ENCODE peak calls at places on chromosomes 16 and 17, in seven cellular contexts. One of them, this sample, is unnamed.

GRCh38 chr16:24635900-24636610 is 93.4 kb upstream of the TNRC6A start:
- DNase-seq in activated CD8-positive, alpha-beta T cell treated with anti-CD3 and anti-CD28 coated beads, Interleukin-2, amount 10 ng/mL, durations not matched to agents 7 days and 5 days: no peak
- DNase-seq in NAMALWA: no peak
- DNase-seq in SK-MEL-5: peak
- DNase-seq in neural crest cell: no peak
- DNase-seq in dorsolateral prefrontal cortex: peak
- DNase-seq in caudate nucleus: peak
- DNase-seq in this sample: no peak

GRCh38 chr16:5678371-5678770 is 580.8 kb upstream of the EEF2KMT start:
- DNase-seq in activated CD8-positive, alpha-beta T cell treated with anti-CD3 and anti-CD28 coated beads, Interleukin-2, amount 10 ng/mL, durations not matched to agents 7 days and 5 days: no peak
- DNase-seq in NAMALWA: no peak
- DNase-seq in SK-MEL-5: no peak
- DNase-seq in neural crest cell: peak
- DNase-seq in dorsolateral prefrontal cortex: no peak
- DNase-seq in caudate nucleus: no peak
- DNase-seq in this sample: no peak

GRCh38 chr16:62445909-62446308 is 409.7 kb upstream of the CDH8 start:
- DNase-seq in activated CD8-positive, alpha-beta T cell treated with anti-CD3 and anti-CD28 coated beads, Interleukin-2, amount 10 ng/mL, durations not matched to agents 7 days and 5 days: no peak
- DNase-seq in NAMALWA: no peak
- DNase-seq in SK-MEL-5: no peak
- DNase-seq in neural crest cell: no peak
- DNase-seq in dorsolateral prefrontal cortex: no peak
- DNase-seq in caudate nucleus: no peak
- DNase-seq in this sample: no peak

GRCh38 chr17:77124192-77124908 is 16.4 kb upstream of the SEC14L1 start:
- DNase-seq in activated CD8-positive, alpha-beta T cell treated with anti-CD3 and anti-CD28 coated beads, Interleukin-2, amount 10 ng/mL, durations not matched to agents 7 days and 5 days: no peak
- DNase-seq in NAMALWA: no peak
- DNase-seq in SK-MEL-5: no peak
- DNase-seq in neural crest cell: no peak
- DNase-seq in dorsolateral prefrontal cortex: no peak
- DNase-seq in caudate nucleus: no peak
- DNase-seq in this sample: peak

GRCh38 chr16:29825145-29826044 is 5.1 kb downstream of the MVP start:
- DNase-seq in activated CD8-positive, alpha-beta T cell treated with anti-CD3 and anti-CD28 coated beads, Interleukin-2, amount 10 ng/mL, durations not matched to agents 7 days and 5 days: peak
- DNase-seq in NAMALWA: no peak
- DNase-seq in SK-MEL-5: no peak
- DNase-seq in neural crest cell: no peak
- DNase-seq in dorsolateral prefrontal cortex: peak
- DNase-seq in caudate nucleus: no peak
- DNase-seq in this sample: peak

GRCh38 chr16:70713781-70714180 is 27.9 kb upstream of the MTSS2 start:
- DNase-seq in activated CD8-positive, alpha-beta T cell treated with anti-CD3 and anti-CD28 coated beads, Interleukin-2, amount 10 ng/mL, durations not matched to agents 7 days and 5 days: no peak
- DNase-seq in NAMALWA: no peak
- DNase-seq in SK-MEL-5: no peak
- DNase-seq in neural crest cell: no peak
- DNase-seq in dorsolateral prefrontal cortex: no peak
- DNase-seq in caudate nucleus: no peak
- DNase-seq in this sample: no peak

GRCh38 chr17:36153887-36154576 is 22.4 kb downstream of the TBC1D3B start:
- DNase-seq in activated CD8-positive, alpha-beta T cell treated with anti-CD3 and anti-CD28 coated beads, Interleukin-2, amount 10 ng/mL, durations not matched to agents 7 days and 5 days: no peak
- DNase-seq in NAMALWA: no peak
- DNase-seq in SK-MEL-5: no peak
- DNase-seq in neural crest cell: no peak
- DNase-seq in dorsolateral prefrontal cortex: no peak
- DNase-seq in caudate nucleus: no peak
- DNase-seq in this sample: no peak

GRCh38 chr16:88289549-88290344 is 93.0 kb upstream of the ZNF469 start:
- DNase-seq in activated CD8-positive, alpha-beta T cell treated with anti-CD3 and anti-CD28 coated beads, Interleukin-2, amount 10 ng/mL, durations not matched to agents 7 days and 5 days: peak
- DNase-seq in NAMALWA: no peak
- DNase-seq in SK-MEL-5: no peak
- DNase-seq in neural crest cell: no peak
- DNase-seq in dorsolateral prefrontal cortex: no peak
- DNase-seq in caudate nucleus: no peak
- DNase-seq in this sample: peak

GRCh38 chr17:28348979-28349378 is 8.3 kb downstream of the POLDIP2 start:
- DNase-seq in activated CD8-positive, alpha-beta T cell treated with anti-CD3 and anti-CD28 coated beads, Interleukin-2, amount 10 ng/mL, durations not matched to agents 7 days and 5 days: no peak
- DNase-seq in NAMALWA: no peak
- DNase-seq in SK-MEL-5: no peak
- DNase-seq in neural crest cell: no peak
- DNase-seq in dorsolateral prefrontal cortex: no peak
- DNase-seq in caudate nucleus: no peak
- DNase-seq in this sample: no peak

GRCh38 chr17:43427362-43428043 is 28.7 kb downstream of the ARL4D start:
- DNase-seq in activated CD8-positive, alpha-beta T cell treated with anti-CD3 and anti-CD28 coated beads, Interleukin-2, amount 10 ng/mL, durations not matched to agents 7 days and 5 days: no peak
- DNase-seq in NAMALWA: no peak
- DNase-seq in SK-MEL-5: no peak
- DNase-seq in neural crest cell: no peak
- DNase-seq in dorsolateral prefrontal cortex: no peak
- DNase-seq in caudate nucleus: no peak
- DNase-seq in this sample: no peak

GRCh38 chr17:79294459-79295071 is 219.9 kb downstream of the ENGASE start:
- DNase-seq in activated CD8-positive, alpha-beta T cell treated with anti-CD3 and anti-CD28 coated beads, Interleukin-2, amount 10 ng/mL, durations not matched to agents 7 days and 5 days: peak
- DNase-seq in NAMALWA: no peak
- DNase-seq in SK-MEL-5: peak
- DNase-seq in neural crest cell: peak
- DNase-seq in dorsolateral prefrontal cortex: no peak
- DNase-seq in caudate nucleus: peak
- DNase-seq in this sample: peak

GRCh38 chr17:76248013-76248782 is 7.9 kb upstream of the RNF157 start:
- DNase-seq in activated CD8-positive, alpha-beta T cell treated with anti-CD3 and anti-CD28 coated beads, Interleukin-2, amount 10 ng/mL, durations not matched to agents 7 days and 5 days: no peak
- DNase-seq in NAMALWA: no peak
- DNase-seq in SK-MEL-5: peak
- DNase-seq in neural crest cell: no peak
- DNase-seq in dorsolateral prefrontal cortex: no peak
- DNase-seq in caudate nucleus: no peak
- DNase-seq in this sample: no peak

GRCh38 chr16:4052801-4053662 is 63.2 kb downstream of the ADCY9 start:
- DNase-seq in activated CD8-positive, alpha-beta T cell treated with anti-CD3 and anti-CD28 coated beads, Interleukin-2, amount 10 ng/mL, durations not matched to agents 7 days and 5 days: no peak
- DNase-seq in NAMALWA: no peak
- DNase-seq in SK-MEL-5: peak
- DNase-seq in neural crest cell: no peak
- DNase-seq in dorsolateral prefrontal cortex: peak
- DNase-seq in caudate nucleus: peak
- DNase-seq in this sample: peak

GRCh38 chr16:84088695-84089395 is 27.9 kb downstream of the MBTPS1 start:
- DNase-seq in activated CD8-positive, alpha-beta T cell treated with anti-CD3 and anti-CD28 coated beads, Interleukin-2, amount 10 ng/mL, durations not matched to agents 7 days and 5 days: peak
- DNase-seq in NAMALWA: peak
- DNase-seq in SK-MEL-5: no peak
- DNase-seq in neural crest cell: no peak
- DNase-seq in dorsolateral prefrontal cortex: no peak
- DNase-seq in caudate nucleus: no peak
- DNase-seq in this sample: no peak

GRCh38 chr16:85296859-85297698 is 184.8 kb upstream of the CIBAR2 start:
- DNase-seq in activated CD8-positive, alpha-beta T cell treated with anti-CD3 and anti-CD28 coated beads, Interleukin-2, amount 10 ng/mL, durations not matched to agents 7 days and 5 days: peak
- DNase-seq in NAMALWA: peak
- DNase-seq in SK-MEL-5: peak
- DNase-seq in neural crest cell: peak
- DNase-seq in dorsolateral prefrontal cortex: no peak
- DNase-seq in caudate nucleus: peak
- DNase-seq in this sample: peak

GRCh38 chr16:21169249-21169981 is 10.9 kb downstream of the LDAF1 start:
- DNase-seq in activated CD8-positive, alpha-beta T cell treated with anti-CD3 and anti-CD28 coated beads, Interleukin-2, amount 10 ng/mL, durations not matched to agents 7 days and 5 days: no peak
- DNase-seq in NAMALWA: no peak
- DNase-seq in SK-MEL-5: no peak
- DNase-seq in neural crest cell: no peak
- DNase-seq in dorsolateral prefrontal cortex: no peak
- DNase-seq in caudate nucleus: no peak
- DNase-seq in this sample: peak

GRCh38 chr16:57867000-57867561 is 64.8 kb upstream of the KIFC3 start:
- DNase-seq in activated CD8-positive, alpha-beta T cell treated with anti-CD3 and anti-CD28 coated beads, Interleukin-2, amount 10 ng/mL, durations not matched to agents 7 days and 5 days: no peak
- DNase-seq in NAMALWA: no peak
- DNase-seq in SK-MEL-5: no peak
- DNase-seq in neural crest cell: no peak
- DNase-seq in dorsolateral prefrontal cortex: no peak
- DNase-seq in caudate nucleus: no peak
- DNase-seq in this sample: no peak

GRCh38 chr16:70746708-70747424 is 54.1 kb downstream of the VAC14 start:
- DNase-seq in activated CD8-positive, alpha-beta T cell treated with anti-CD3 and anti-CD28 coated beads, Interleukin-2, amount 10 ng/mL, durations not matched to agents 7 days and 5 days: peak
- DNase-seq in NAMALWA: no peak
- DNase-seq in SK-MEL-5: peak
- DNase-seq in neural crest cell: no peak
- DNase-seq in dorsolateral prefrontal cortex: no peak
- DNase-seq in caudate nucleus: peak
- DNase-seq in this sample: peak

GRCh38 chr17:71287246-71287828 is 833.5 kb upstream of the SOX9 start:
- DNase-seq in activated CD8-positive, alpha-beta T cell treated with anti-CD3 and anti-CD28 coated beads, Interleukin-2, amount 10 ng/mL, durations not matched to agents 7 days and 5 days: no peak
- DNase-seq in NAMALWA: no peak
- DNase-seq in SK-MEL-5: no peak
- DNase-seq in neural crest cell: no peak
- DNase-seq in dorsolateral prefrontal cortex: no peak
- DNase-seq in caudate nucleus: no peak
- DNase-seq in this sample: no peak

GRCh38 chr17:27644586-27644985 is 13.6 kb downstream of the LGALS9 start:
- DNase-seq in activated CD8-positive, alpha-beta T cell treated with anti-CD3 and anti-CD28 coated beads, Interleukin-2, amount 10 ng/mL, durations not matched to agents 7 days and 5 days: no peak
- DNase-seq in NAMALWA: no peak
- DNase-seq in SK-MEL-5: no peak
- DNase-seq in neural crest cell: no peak
- DNase-seq in dorsolateral prefrontal cortex: no peak
- DNase-seq in caudate nucleus: no peak
- DNase-seq in this sample: no peak

GRCh38 chr16:9297437-9298113 is 206.1 kb downstream of the HAPSTR1 start:
- DNase-seq in activated CD8-positive, alpha-beta T cell treated with anti-CD3 and anti-CD28 coated beads, Interleukin-2, amount 10 ng/mL, durations not matched to agents 7 days and 5 days: no peak
- DNase-seq in NAMALWA: peak
- DNase-seq in SK-MEL-5: peak
- DNase-seq in neural crest cell: peak
- DNase-seq in dorsolateral prefrontal cortex: peak
- DNase-seq in caudate nucleus: peak
- DNase-seq in this sample: no peak

GRCh38 chr16:2335286-2335895 is 5.1 kb downstream of the ABCA3 start:
- DNase-seq in activated CD8-positive, alpha-beta T cell treated with anti-CD3 and anti-CD28 coated beads, Interleukin-2, amount 10 ng/mL, durations not matched to agents 7 days and 5 days: peak
- DNase-seq in NAMALWA: no peak
- DNase-seq in SK-MEL-5: no peak
- DNase-seq in neural crest cell: no peak
- DNase-seq in dorsolateral prefrontal cortex: no peak
- DNase-seq in caudate nucleus: no peak
- DNase-seq in this sample: no peak

This sample was measured in KBM-7.